ENCODE peak calls at places on chromosome 20, in nine cellular contexts. O is activated naive CD8-positive, alpha-beta T cell treated with anti-CD3 and anti-CD28 coated beads, Interleukin-2, amount 50 U/mL, for 16 hours; Q is HepG2; C is NCI-H1092 treated with DMSO at 0.1 percent for 48 hours; L is astrocyte of the spinal cord; U is NCI-H446 treated with DMSO at 0.1 percent for 48 hours; B is foreskin fibroblast; Z is tibial artery; K is AG04450. W is an unnamed sample.
A peak's percentile ranks its signal among the peaks of the same experiment; 100 is the strongest.

GRCh38 chr20:40992349-40993113 is 36.1 kb upstream of the TOP1 start:
- DNase-seq in O (no peak), Q (no peak), C (no peak), L (no peak), U (no peak), B (no peak), Z (no peak), K (no peak), W (no peak)

GRCh38 chr20:6055161-6055783 is 1.4 kb upstream of the LRRN4 start:
- DNase-seq in O (no peak), Q (no peak), C (no peak), L (no peak), U (no peak), B (no peak), Z (no peak), K (no peak), W (no peak)

GRCh38 chr20:49541733-49542513 is 26.0 kb downstream of the PTGIS start:
- DNase-seq in O (peak; percentile 17), Q (peak; percentile 90), C (peak; percentile 70), L (peak; percentile 61), U (peak; percentile 6), B (peak; percentile 87), Z (peak; percentile 78), K (peak; percentile 39), W (peak; percentile 49)

GRCh38 chr20:44495257-44495656 is 19.6 kb downstream of the TTPAL start:
- DNase-seq in O (no peak), Q (peak; percentile 37), C (no peak), L (peak; percentile 83), U (no peak), B (peak; percentile 83), Z (no peak), K (no peak), W (no peak)

GRCh38 chr20:57661201-57662027 is 41.2 kb upstream of the ZBP1 start:
- DNase-seq in O (no peak), Q (no peak), C (no peak), L (no peak), U (no peak), B (no peak), Z (peak; percentile 22), K (no peak), W (no peak)

GRCh38 chr20:48944663-48945297 is 23.3 kb downstream of the ARFGEF2 start:
- DNase-seq in O (no peak), Q (no peak), C (no peak), L (no peak), U (no peak), B (no peak), Z (no peak), K (no peak), W (no peak)

GRCh38 chr20:13533946-13534345 is 104.8 kb downstream of the TASP1 start:
- DNase-seq in O (no peak), Q (no peak), C (no peak), L (peak; percentile 23), U (no peak), B (no peak), Z (no peak), K (no peak), W (no peak)

GRCh38 chr20:48187891-48188290 is 402.6 kb upstream of the SULF2 start:
- DNase-seq in O (no peak), Q (no peak), C (no peak), L (peak; percentile 11), U (no peak), B (no peak), Z (no peak), K (no peak), W (peak; percentile 3)

GRCh38 chr20:32344835-32345506 is 13.2 kb upstream of the ASXL1 start:
- DNase-seq in O (no peak), Q (no peak), C (no peak), L (no peak), U (no peak), B (no peak), Z (no peak), K (no peak), W (no peak)

GRCh38 chr20:49657118-49657901 is 56.4 kb downstream of the B4GALT5 start:
- DNase-seq in O (no peak), Q (no peak), C (no peak), L (peak; percentile 38), U (no peak), B (peak; percentile 87), Z (peak; percentile 35), K (peak; percentile 32), W (peak; percentile 75)

GRCh38 chr20:56515657-56516381 is 8.7 kb upstream of the FAM209A start:
- DNase-seq in O (no peak), Q (no peak), C (no peak), L (peak; percentile 24), U (no peak), B (peak; percentile 27), Z (no peak), K (peak; percentile 3), W (no peak)

GRCh38 chr20:20877079-20877478 is 164.6 kb upstream of the RALGAPA2 start:
- DNase-seq in O (no peak), Q (no peak), C (no peak), L (no peak), U (no peak), B (no peak), Z (no peak), K (no peak), W (no peak)

GRCh38 chr20:37461376-37461775 is 59.7 kb upstream of the NNAT start:
- DNase-seq in O (no peak), Q (no peak), C (no peak), L (no peak), U (no peak), B (no peak), Z (no peak), K (no peak), W (no peak)

GRCh38 chr20:43438578-43439316 is 18.9 kb upstream of the SRSF6 start:
- DNase-seq in O (no peak), Q (no peak), C (no peak), L (no peak), U (no peak), B (no peak), Z (no peak), K (no peak), W (no peak)

GRCh38 chr20:39107741-39108140 is 145.6 kb downstream of the DHX35 start:
- DNase-seq in O (no peak), Q (peak; percentile 42), C (no peak), L (no peak), U (no peak), B (peak; percentile 33), Z (no peak), K (no peak), W (no peak)

GRCh38 chr20:59439243-59439642 is 138.8 kb downstream of the EDN3 start:
- DNase-seq in O (no peak), Q (no peak), C (no peak), L (no peak), U (no peak), B (no peak), Z (no peak), K (no peak), W (no peak)

GRCh38 chr20:57774951-57775350 is 65.1 kb upstream of the PMEPA1 start:
- DNase-seq in O (no peak), Q (no peak), C (no peak), L (no peak), U (no peak), B (no peak), Z (no peak), K (no peak), W (no peak)

GRCh38 chr20:49851991-49852390 is 39.4 kb downstream of the SLC9A8 start:
- DNase-seq in O (no peak), Q (no peak), C (no peak), L (no peak), U (no peak), B (no peak), Z (peak; percentile 65), K (no peak), W (no peak)

GRCh38 chr20:50837532-50838321 is 42.9 kb downstream of the BCAS4 start:
- DNase-seq in O (no peak), Q (no peak), C (no peak), L (peak; percentile 85), U (peak; percentile 62), B (peak; percentile 99), Z (peak; percentile 36), K (peak; percentile 80), W (peak; percentile 93)

GRCh38 chr20:20627471-20627870 is 85.0 kb downstream of the RALGAPA2 start:
- DNase-seq in O (no peak), Q (no peak), C (no peak), L (no peak), U (no peak), B (no peak), Z (no peak), K (no peak), W (no peak)

GRCh38 chr20:52838510-52839241 is 133.5 kb upstream of the TSHZ2 start:
- DNase-seq in O (no peak), Q (no peak), C (no peak), L (no peak), U (no peak), B (no peak), Z (no peak), K (no peak), W (no peak)

GRCh38 chr20:62754122-62754990 is 41.9 kb upstream of the MRGBP start:
- DNase-seq in O (no peak), Q (no peak), C (no peak), L (no peak), U (no peak), B (no peak), Z (no peak), K (no peak), W (no peak)

GRCh38 chr20:59214083-59214482 is 50.5 kb downstream of the ZNF831 start:
- DNase-seq in O (no peak), Q (no peak), C (no peak), L (no peak), U (no peak), B (no peak), Z (no peak), K (no peak), W (no peak)

GRCh38 chr20:23437126-23437894 is 2.2 kb upstream of the CSTL1 start:
- DNase-seq in O (no peak), Q (no peak), C (no peak), L (no peak), U (no peak), B (no peak), Z (no peak), K (no peak), W (no peak)

GRCh38 chr20:4026093-4026601 is 10.8 kb upstream of the RNF24 start:
- DNase-seq in O (no peak), Q (peak; percentile 29), C (no peak), L (peak; percentile 69), U (peak; percentile 90), B (peak; percentile 94), Z (no peak), K (peak; percentile 68), W (peak; percentile 55)

GRCh38 chr20:10648651-10649050 is 25.1 kb downstream of the JAG1 start:
- DNase-seq in O (no peak), Q (no peak), C (no peak), L (peak; percentile 89), U (no peak), B (peak; percentile 49), Z (peak; percentile 9), K (peak; percentile 56), W (peak; percentile 67)

GRCh38 chr20:25089096-25089495 is 7.2 kb upstream of the VSX1 start:
- DNase-seq in O (no peak), Q (no peak), C (no peak), L (no peak), U (no peak), B (no peak), Z (no peak), K (no peak), W (no peak)

GRCh38 chr20:62640870-62641748 is 1.2 kb upstream of the SLCO4A1 start:
- DNase-seq in O (no peak), Q (no peak), C (no peak), L (no peak), U (no peak), B (no peak), Z (no peak), K (no peak), W (no peak)

GRCh38 chr20:48653706-48654051 is 174.1 kb downstream of the PREX1 start:
- DNase-seq in O (no peak), Q (no peak), C (no peak), L (no peak), U (no peak), B (no peak), Z (no peak), K (no peak), W (no peak)

GRCh38 chr20:49872056-49872455 is 43.3 kb downstream of the SPATA2 start:
- DNase-seq in O (no peak), Q (no peak), C (no peak), L (no peak), U (no peak), B (no peak), Z (no peak), K (no peak), W (no peak)

GRCh38 chr20:17611290-17611539 is 41.3 kb downstream of the DSTN start:
- DNase-seq in O (no peak), Q (no peak), C (no peak), L (no peak), U (no peak), B (no peak), Z (peak; percentile 19), K (no peak), W (no peak)